ENCODE peak calls at places on chromosome 7, in seven cellular contexts. Y, T, K, L, D, U and X are unnamed samples. For H3K4me1 and H3K36me3, the result is how much of the 10 kb centered on the place peaks cover.

GRCh38 chr7:32958046-32959025 is 1.1 kb downstream of the FKBP9 start:
- DNase-seq in T (peak), D (no peak), L (peak), Y (peak), K (peak), U (no peak), X (no peak)

GRCh38 chr7:20964214-20964613 is 177.5 kb upstream of the SP8 start:
- DNase-seq in D (no peak), T (no peak), L (no peak), Y (no peak), U (no peak), K (no peak), X (no peak)

GRCh38 chr7:45592230-45592991 is 18.2 kb downstream of the ADCY1 start:
- DNase-seq in L (peak), K (no peak), T (peak), Y (no peak), D (peak), U (no peak), X (peak)

GRCh38 chr7:158500651-158501052 is 87.0 kb downstream of the PTPRN2 start:
- DNase-seq in K (no peak), L (no peak), D (peak), U (no peak), Y (no peak), T (peak), X (no peak)

GRCh38 chr7:156109076-156109475 is 296.8 kb upstream of the SHH start:
- DNase-seq in K (no peak), T (no peak), Y (no peak), D (no peak), U (no peak), L (no peak), X (no peak)

GRCh38 chr7:153921408-153921807 is 130.8 kb upstream of the DPP6 start:
- DNase-seq in D (no peak), T (no peak), K (no peak), U (no peak), Y (no peak), L (no peak), X (no peak)

GRCh38 chr7:116327751-116328150 is 117.4 kb downstream of the TES start:
- DNase-seq in L (no peak), Y (no peak), D (no peak), K (no peak), U (no peak), T (no peak), X (no peak)

GRCh38 chr7:155844526-155844925 is 32.3 kb upstream of the SHH start:
- DNase-seq in T (peak), U (no peak), Y (no peak), L (no peak), D (no peak), K (no peak), X (no peak)

GRCh38 chr7:2893411-2893861 is 49.3 kb upstream of the GNA12 start:
- DNase-seq in L (no peak), D (no peak), Y (no peak), U (no peak), T (no peak), K (no peak), X (no peak)

GRCh38 chr7:102195361-102195760 is 91.3 kb upstream of the SH2B2 start:
- DNase-seq in K (no peak), D (no peak), T (no peak), U (no peak), L (no peak), Y (no peak), X (no peak)

GRCh38 chr7:68706291-68706690 is 892.0 kb upstream of the AUTS2 start:
- DNase-seq in U (no peak), D (no peak), T (no peak), K (no peak), Y (no peak), L (no peak), X (no peak)

GRCh38 chr7:116582806-116583444 is 58.1 kb downstream of the CAV1 start:
- DNase-seq in D (no peak), L (no peak), U (no peak), K (no peak), Y (peak), T (no peak), X (no peak)

GRCh38 chr7:127473409-127473808 is 80.9 kb upstream of the ZNF800 start:
- DNase-seq in T (no peak), Y (no peak), U (no peak), L (no peak), D (no peak), K (no peak), X (no peak)

GRCh38 chr7:32496052-32496813 is 944 bp downstream of the AVL9 start:
- DNase-seq in D (no peak), K (no peak), Y (no peak), L (no peak), U (no peak), T (no peak), X (no peak)

GRCh38 chr7:15515201-15515777 is 46.5 kb downstream of the AGMO start:
- DNase-seq in K (no peak), D (no peak), U (no peak), T (no peak), L (no peak), Y (no peak), X (no peak)

GRCh38 chr7:28132959-28133745 is 47.4 kb downstream of the JAZF1 start:
- DNase-seq in T (no peak), K (no peak), Y (no peak), L (no peak), U (no peak), D (no peak), X (no peak)

GRCh38 chr7:96952974-96953391 is 52.4 kb upstream of the DLX6 start:
- DNase-seq in U (no peak), L (no peak), K (no peak), Y (no peak), T (no peak), D (no peak), X (no peak)

GRCh38 chr7:92685146-92686042 is 95.2 kb upstream of the FAM133B start:
- DNase-seq in K (no peak), T (no peak), Y (no peak), L (no peak), U (no peak), D (peak), X (no peak)

GRCh38 chr7:30093351-30094019 is 41.3 kb upstream of the MTURN start:
- DNase-seq in L (peak), K (peak), U (no peak), T (no peak), D (no peak), Y (no peak), X (no peak)

GRCh38 chr7:377069-378040 is 87.4 kb downstream of the FOXL3 start:
- DNase-seq in Y (peak), U (peak), L (no peak), T (peak), D (no peak), K (no peak), X (no peak)

GRCh38 chr7:34299066-34299465 is 359.0 kb upstream of the NPSR1 start:
- DNase-seq in T (no peak), Y (no peak), K (no peak), L (no peak), D (no peak), U (no peak), X (no peak)

GRCh38 chr7:88480901-88481300 is 174.2 kb upstream of the STEAP4 start:
- DNase-seq in K (no peak), Y (no peak), U (no peak), D (no peak), L (no peak), T (no peak), X (no peak)

GRCh38 chr7:133668296-133669060 is 415.6 kb downstream of the EXOC4 start:
- DNase-seq in L (no peak), T (no peak), D (no peak), U (no peak), Y (no peak), K (no peak), X (no peak)

GRCh38 chr7:74355091-74355490 is 65.9 kb downstream of the CLIP2 start:
- DNase-seq in T (no peak), L (no peak), K (no peak), U (peak), D (no peak), Y (no peak), X (no peak)

GRCh38 chr7:90688826-90689225 is 92.7 kb downstream of the CDK14 start:
- DNase-seq in L (no peak), U (no peak), D (peak), K (no peak), T (no peak), Y (no peak), X (no peak)

GRCh38 chr7:90692947-90693346 is 96.8 kb downstream of the CDK14 start:
- DNase-seq in T (no peak), U (no peak), L (no peak), D (no peak), Y (no peak), K (no peak), X (no peak)

GRCh38 chr7:90692396-90692795 is 96.3 kb downstream of the CDK14 start:
- DNase-seq in K (no peak), L (no peak), Y (no peak), D (no peak), T (no peak), U (no peak), X (no peak)

GRCh38 chr7:90689256-90689655 is 93.1 kb downstream of the CDK14 start:
- DNase-seq in U (no peak), Y (no peak), L (no peak), K (no peak), D (no peak), T (no peak), X (no peak)

GRCh38 chr7:90690159-90690858 is 94.2 kb downstream of the CDK14 start:
- DNase-seq in Y (no peak), K (no peak), T (no peak), U (no peak), L (no peak), D (no peak), X (no peak)
- TF ChIP-seq CTCF in Y (no peak), K (no peak), T (no peak), U (no peak), L (no peak), D (no peak), X (no peak)

GRCh38 chr7:16644157-16644556 is 1.4 kb downstream of the ANKMY2 start:
- DNase-seq in D (no peak), U (no peak), Y (no peak), L (no peak), K (no peak), T (no peak), X (no peak)

GRCh38 chr7:16644987-16645592 is 464 bp downstream of the ANKMY2 start:
- DNase-seq in Y (peak), U (peak), K (peak), D (peak), T (no peak), L (no peak), X (peak)

GRCh38 chr7:16646427-16647081 is 573 bp downstream of the BZW2 start:
- DNase-seq in L (no peak), K (no peak), D (no peak), U (no peak), T (no peak), Y (no peak), X (peak)

GRCh38 chr7:16644624-16644986 is 949 bp downstream of the ANKMY2 start:
- DNase-seq in D (peak), K (peak), U (peak), T (peak), L (no peak), Y (peak), X (peak)

GRCh38 chr7:16645593-16646426 is at the start of the genes ANKMY2 and BZW2:
- DNase-seq in L (peak), D (peak), Y (peak), U (peak), K (peak), T (peak), X (peak)
- H3K4me1 ChIP-seq in L (half or more), D (under half), Y (under half), U (under half), K (half or more), T (under half), X (under half)

GRCh38 chr7:149006345-149006725 is 22.0 kb downstream of the PDIA4 start:
- DNase-seq in T (no peak), Y (no peak), D (no peak), L (no peak), U (no peak), K (no peak), X (no peak)
- H3K36me3 ChIP-seq in T (half or more), Y (under half), D (under half), L (half or more), U (under half), K (under half), X (under half)

DNA sequence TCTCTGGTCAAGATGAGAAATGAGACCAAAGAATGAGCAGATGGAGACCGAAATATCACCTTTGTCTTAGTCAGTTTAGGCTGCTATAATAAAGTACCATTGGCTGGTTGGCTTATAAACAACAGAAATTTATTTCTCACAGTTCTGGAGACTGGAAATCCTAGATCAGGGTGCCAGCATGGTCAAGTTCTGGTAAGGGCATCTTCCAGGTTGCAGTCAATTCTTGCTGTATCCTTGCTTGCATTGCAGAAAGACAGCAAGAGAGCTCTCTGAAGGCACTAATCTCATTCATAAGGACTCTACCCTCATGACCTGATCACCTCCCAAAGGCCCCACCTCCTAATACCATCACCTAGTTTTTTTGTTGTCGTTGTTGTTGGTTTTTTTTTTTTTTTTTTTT is 52.7 kb upstream of the MKLN1 start:
- DNase-seq in U (no peak), L (no peak), T (no peak), K (no peak), D (no peak), Y (no peak), X (no peak)
- TF ChIP-seq CTCF in U (no peak), L (no peak), T (no peak), K (no peak), D (no peak), Y (no peak), X (no peak)

GRCh38 chr7:132434041-132434440 is 142.2 kb downstream of the PLXNA4 start:
- DNase-seq in K (no peak), D (no peak), U (no peak), Y (no peak), L (no peak), T (no peak), X (no peak)
- H3K4me1 ChIP-seq in K (half or more), D (under half), U (under half), Y (under half), L (under half), T (under half), X (under half)

GRCh38 chr7:6647080-6647479 is 10.0 kb downstream of the ZNF316 start:
- DNase-seq in K (no peak), T (no peak), L (no peak), D (no peak), U (no peak), Y (no peak), X (no peak)
- H3K36me3 ChIP-seq in K (under half), T (under half), L (half or more), D (under half), U (under half), Y (under half), X (under half)